ENCODE peak calls at places on chromosome 6, in four cellular contexts. H is A549, A is tibial nerve, S is BJ. N is an unnamed sample.
A peak's percentile ranks its signal among the peaks of the same experiment; 100 is the strongest.

GRCh38 chr6:135266675-135267074 is 85.6 kb downstream of the MYB start:
- DNase-seq in A (no peak), H (no peak), S (no peak), N (no peak)

GRCh38 chr6:108737594-108738546 is 110.4 kb upstream of the ARMC2 start:
- DNase-seq in H (peak; percentile 59), A (no peak), S (peak; percentile 86), N (peak; percentile 94)

GRCh38 chr6:5003604-5004372 is at the start of gene RPP40:
- DNase-seq in H (peak; percentile 94), A (peak; percentile 92), S (peak; percentile 72), N (peak; percentile 85)

GRCh38 chr6:148430897-148431296 is 88.3 kb downstream of the SASH1 start:
- DNase-seq in A (no peak), S (no peak), H (no peak), N (no peak)

GRCh38 chr6:132764370-132764769 is 6.7 kb upstream of the VNN2 start:
- DNase-seq in H (peak; percentile 37), S (peak; percentile 41), A (no peak), N (peak; percentile 79)

GRCh38 chr6:75568965-75569364 is 32.7 kb upstream of the SENP6 start:
- DNase-seq in A (no peak), H (no peak), S (no peak), N (no peak)

GRCh38 chr6:41373919-41374617 is 38.7 kb downstream of the NCR2 start:
- DNase-seq in A (no peak), H (no peak), S (no peak), N (no peak)

GRCh38 chr6:148223424-148223842 is 119.2 kb upstream of the SASH1 start:
- DNase-seq in H (no peak), A (no peak), S (peak; percentile 23), N (no peak)

GRCh38 chr6:158413814-158414563 is 101.7 kb downstream of the TULP4 start:
- DNase-seq in H (no peak), A (no peak), S (no peak), N (no peak)

GRCh38 chr6:166297606-166298005 is 10.6 kb downstream of the PRR18 start:
- DNase-seq in S (no peak), H (no peak), A (no peak), N (no peak)

GRCh38 chr6:156413156-156413555 is 364.0 kb upstream of the ARID1B start:
- DNase-seq in H (no peak), S (no peak), A (no peak), N (no peak)

GRCh38 chr6:28081486-28081751 is 1.1 kb downstream of the ZNF165 start:
- DNase-seq in S (no peak), H (no peak), A (no peak), N (no peak)

GRCh38 chr6:37373822-37374514 is 20.2 kb downstream of the RNF8 start:
- DNase-seq in A (no peak), H (no peak), S (no peak), N (no peak)

GRCh38 chr6:19452495-19452894 is 384.7 kb upstream of the ID4 start:
- DNase-seq in A (no peak), H (no peak), S (no peak), N (no peak)

GRCh38 chr6:139699335-139699734 is 324.9 kb upstream of the CITED2 start:
- DNase-seq in A (no peak), H (no peak), S (peak; percentile 52), N (peak; percentile 81)

GRCh38 chr6:166031275-166031674 is 136.4 kb downstream of the TBXT start:
- DNase-seq in A (no peak), H (no peak), S (no peak), N (no peak)

GRCh38 chr6:105604593-105604905 is 201.7 kb upstream of the PREP start:
- DNase-seq in H (no peak), A (no peak), S (no peak), N (no peak)

GRCh38 chr6:5398530-5398929 is 137.2 kb downstream of the FARS2 start:
- DNase-seq in A (no peak), H (peak; percentile 39), S (no peak), N (peak; percentile 27)

GRCh38 chr6:41464019-41464418 is 82.2 kb upstream of the FOXP4 start:
- DNase-seq in S (no peak), H (no peak), A (no peak), N (no peak)

GRCh38 chr6:73585566-73586415 is 65.0 kb upstream of the EEF1A1 start:
- DNase-seq in A (no peak), H (peak; percentile 81), S (peak; percentile 47), N (peak; percentile 42)

GRCh38 chr6:92132957-92133356 is 1286.4 kb downstream of the EPHA7 start:
- DNase-seq in A (no peak), S (no peak), H (no peak), N (no peak)

GRCh38 chr6:43009124-43009523 is 4.6 kb downstream of the MEA1 start:
- DNase-seq in A (no peak), S (no peak), H (peak; percentile 58), N (no peak)

GRCh38 chr6:97361286-97361685 is 78.3 kb upstream of the MMS22L start:
- DNase-seq in S (no peak), A (no peak), H (peak; percentile 1), N (no peak)

GRCh38 chr6:14797875-14798593 is 447.8 kb upstream of the JARID2 start:
- DNase-seq in H (no peak), S (no peak), A (no peak), N (no peak)

GRCh38 chr6:101650402-101651100 is 257.0 kb downstream of the GRIK2 start:
- DNase-seq in A (no peak), S (no peak), H (no peak), N (no peak)

GRCh38 chr6:108958900-108959770 is 110.9 kb downstream of the ARMC2 start:
- DNase-seq in A (no peak), H (no peak), S (no peak), N (no peak)

GRCh38 chr6:26217714-26218075 is 130.5 kb downstream of the HFE start:
- DNase-seq in S (no peak), H (no peak), A (no peak), N (no peak)

GRCh38 chr6:13425971-13426931 is 61.1 kb downstream of the GFOD1 start:
- DNase-seq in A (no peak), S (no peak), H (no peak), N (peak; percentile 16)

GRCh38 chr6:34463299-34463698 is 2.6 kb upstream of the PACSIN1 start:
- DNase-seq in S (no peak), H (no peak), A (no peak), N (no peak)

GRCh38 chr6:32666420-32667300 is at the start of gene HLA-DQB1:
- DNase-seq in A (no peak), S (no peak), H (peak; percentile 11), N (no peak)

GRCh38 chr6:137660296-137660731 is 166.1 kb upstream of the OLIG3 start:
- DNase-seq in S (no peak), H (no peak), A (no peak), N (no peak)
- H3K4me3 ChIP-seq in S (no peak overlapping the region), H (no peak overlapping the region), A (no peak overlapping the region), N (no peak overlapping the region)

DNA sequence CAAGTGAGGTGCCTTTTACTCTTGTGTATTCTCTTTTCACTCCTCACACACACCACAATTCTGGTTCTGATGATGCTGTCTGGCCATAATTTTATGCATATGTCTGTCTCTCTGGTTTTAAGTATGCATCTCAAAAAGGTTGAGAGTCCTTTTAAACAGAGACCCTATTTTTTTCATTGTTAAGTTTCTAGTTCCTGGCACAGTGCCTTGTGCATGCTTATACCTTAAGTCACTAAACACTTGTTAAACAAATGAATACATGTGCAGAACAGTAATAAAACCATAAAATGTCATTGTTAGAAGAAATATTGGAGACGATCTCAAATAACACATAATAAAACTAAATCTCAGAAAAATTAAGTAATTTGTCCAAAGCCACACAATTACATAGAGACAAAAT is 7.9 kb downstream of the ROS1 start:
- DNase-seq in H (no peak), S (no peak), A (no peak), N (no peak)
- TF ChIP-seq CTCF in H (no peak), S (no peak), A (no peak), N (no peak)

DNA sequence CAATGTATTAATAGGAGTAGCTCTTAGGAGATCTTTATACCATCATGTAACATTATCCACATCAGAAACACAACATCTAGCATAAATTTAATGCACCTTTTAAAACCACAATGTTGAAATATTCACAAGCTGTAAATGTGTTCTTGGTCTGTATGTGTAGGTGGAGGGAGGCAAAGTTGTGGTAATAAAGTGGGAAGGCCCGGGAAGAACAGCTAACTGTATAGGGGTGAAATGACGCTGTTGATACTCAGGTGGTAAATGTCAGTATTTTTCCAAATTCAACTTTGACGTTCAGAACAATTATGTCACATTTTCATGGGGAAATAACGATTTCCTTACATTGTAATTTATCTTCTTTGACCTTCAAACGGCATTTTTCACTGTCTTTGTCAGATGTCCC is 146.0 kb upstream of the STMND1 start:
- DNase-seq in A (no peak), H (no peak), S (no peak), N (no peak)
- H3K4me3 ChIP-seq in A (no peak overlapping the region), H (no peak overlapping the region), S (no peak overlapping the region), N (no peak overlapping the region)

GRCh38 chr6:22497299-22497698 is 72.1 kb upstream of the HDGFL1 start:
- DNase-seq in A (no peak), H (no peak), S (no peak), N (no peak)

DNA sequence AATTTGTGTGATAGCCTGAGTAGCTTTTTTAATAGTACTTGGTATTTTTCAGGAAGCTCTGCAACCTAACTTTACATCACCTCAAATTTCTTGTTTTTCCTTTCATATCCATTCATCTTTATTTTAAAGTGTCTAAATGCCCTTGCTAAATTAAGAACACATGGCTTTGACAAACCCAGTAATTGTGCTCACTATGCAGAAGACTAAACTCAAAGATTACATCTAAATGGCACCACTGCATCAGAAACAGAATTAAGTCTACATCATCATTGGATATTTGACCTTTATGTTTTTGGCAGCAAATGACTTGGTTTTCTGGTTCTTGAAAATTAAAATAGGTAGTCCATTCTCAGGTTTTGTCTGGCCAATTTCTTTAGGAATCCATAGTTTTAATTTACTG is 69.6 kb upstream of the HDGFL1 start:
- DNase-seq in S (no peak), A (no peak), H (no peak), N (no peak)
- TF ChIP-seq CTCF in S (no peak), A (no peak), H (no peak), N (no peak)

GRCh38 chr6:130215526-130215925 is 7.2 kb downstream of the SAMD3 start:
- DNase-seq in S (no peak), H (no peak), A (no peak), N (no peak)
- H3K4me3 ChIP-seq in S (no peak overlapping the region), H (no peak overlapping the region), A (no peak overlapping the region), N (no peak overlapping the region)

N was measured in AG09309.